ENCODE peak calls at places on chromosomes 4 and X, in ten cellular contexts. G is coronary artery; Y is CD4-positive, alpha-beta T cell; O is thyroid gland; X is IMR-90; R is psoas muscle; U is stomach; Z is CD8-positive, alpha-beta memory T cell; A is RWPE1; P is cardiac muscle cell. B is an unnamed sample.

GRCh38 chr4:171851295-171851694 is 38.1 kb downstream of the GALNTL6 start:
- DNase-seq in G (no peak), Y (no peak), O (no peak), X (no peak), R (no peak), U (no peak), Z (no peak), A (no peak), P (no peak), B (no peak)

GRCh38 chrX:12898073-12898472 is 8.3 kb upstream of the TLR8 start:
- DNase-seq in G (no peak), Y (no peak), O (no peak), X (no peak), R (no peak), U (no peak), Z (no peak), A (no peak), P (no peak), B (no peak)

GRCh38 chrX:2572740-2573139 is 72.0 kb upstream of the DHRSX start:
- DNase-seq in G (no peak), Y (no peak), O (no peak), X (no peak), R (no peak), U (no peak), Z (no peak), A (peak), P (no peak), B (no peak)

GRCh38 chr4:177255359-177255758 is 54.3 kb upstream of the NEIL3 start:
- DNase-seq in G (no peak), Y (no peak), O (no peak), X (no peak), R (no peak), U (no peak), Z (no peak), A (no peak), P (no peak), B (no peak)

GRCh38 chr4:114780205-114780604 is 181.6 kb downstream of the UGT8 start:
- DNase-seq in G (no peak), Y (no peak), O (no peak), X (peak), R (no peak), U (no peak), Z (no peak), A (peak), P (peak), B (no peak)

GRCh38 chrX:12567857-12568256 is 223.4 kb upstream of the PRPS2 start:
- DNase-seq in G (no peak), Y (no peak), O (no peak), X (peak), R (no peak), U (no peak), Z (no peak), A (no peak), P (peak), B (no peak)

GRCh38 chrX:135435933-135436332 is 14.2 kb downstream of the SMIM10L2A start:
- DNase-seq in G (no peak), Y (no peak), O (no peak), X (no peak), R (no peak), U (no peak), Z (no peak), A (no peak), P (no peak), B (no peak)

GRCh38 chr4:5943561-5943960 is 50.7 kb upstream of the CRMP1 start:
- DNase-seq in G (no peak), Y (no peak), O (no peak), X (no peak), R (no peak), U (no peak), Z (no peak), A (no peak), P (no peak), B (no peak)

GRCh38 chrX:133849676-133850075 is 135.7 kb downstream of the GPC3 start:
- DNase-seq in G (no peak), Y (no peak), O (no peak), X (no peak), R (no peak), U (no peak), Z (no peak), A (no peak), P (no peak), B (no peak)

GRCh38 chr4:146194212-146194611 is 18.7 kb downstream of the LSM6 start:
- DNase-seq in G (no peak), Y (no peak), O (no peak), X (no peak), R (no peak), U (no peak), Z (no peak), A (no peak), P (no peak), B (no peak)

GRCh38 chrX:2514131-2514530 is 13.4 kb upstream of the DHRSX start:
- DNase-seq in G (peak), Y (no peak), O (no peak), X (no peak), R (no peak), U (no peak), Z (no peak), A (no peak), P (no peak), B (no peak)

GRCh38 chr4:158347596-158347995 is 137.3 kb downstream of the TMEM144 start:
- DNase-seq in G (no peak), Y (no peak), O (no peak), X (no peak), R (no peak), U (no peak), Z (no peak), A (no peak), P (no peak), B (peak)

GRCh38 chrX:71908387-71908786 is 2.3 kb upstream of the NHSL2 start:
- DNase-seq in G (no peak), Y (no peak), O (no peak), X (no peak), R (no peak), U (no peak), Z (no peak), A (no peak), P (no peak), B (no peak)

GRCh38 chr4:3387943-3388348 is 53.8 kb upstream of the HGFAC start:
- DNase-seq in G (no peak), Y (no peak), O (peak), X (peak), R (peak), U (peak), Z (no peak), A (peak), P (peak), B (peak)

GRCh38 chr4:184755278-184755677 is 21.4 kb upstream of the CENPU start:
- DNase-seq in G (no peak), Y (no peak), O (no peak), X (peak), R (peak), U (no peak), Z (no peak), A (peak), P (peak), B (no peak)

GRCh38 chr4:13701937-13702446 is 74.5 kb upstream of the BOD1L1 start:
- DNase-seq in G (no peak), Y (no peak), O (no peak), X (peak), R (no peak), U (no peak), Z (no peak), A (peak), P (peak), B (no peak)

GRCh38 chr4:83828601-83829000 is 292.7 kb downstream of the GPAT3 start:
- DNase-seq in G (no peak), Y (no peak), O (no peak), X (peak), R (no peak), U (no peak), Z (no peak), A (no peak), P (no peak), B (no peak)
- H3K27ac ChIP-seq in G (no peak), Y (no peak), O (no peak), X (no peak), R (no peak), U (no peak), Z (no peak), A (no peak), P (no peak), B (no peak)

DNA sequence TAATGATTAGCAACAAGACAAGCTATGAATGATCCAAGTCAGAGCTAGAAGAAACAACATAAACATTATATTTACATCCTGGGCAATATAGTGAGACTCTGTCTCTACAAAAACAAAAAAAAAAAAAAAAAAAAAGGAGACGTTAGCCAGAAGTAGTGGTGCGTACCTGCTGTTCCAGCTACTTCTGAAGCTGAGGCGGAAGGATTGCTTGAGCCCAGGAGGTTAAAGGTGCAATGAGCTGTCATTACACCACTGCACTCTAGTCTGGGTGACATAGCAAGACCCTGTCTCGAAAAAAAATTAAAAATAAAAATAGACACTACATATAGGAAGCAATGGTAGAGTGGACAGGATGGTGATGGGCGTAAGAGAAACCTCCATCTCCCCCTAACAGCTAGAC is 144.6 kb upstream of the VCX3A start:
- DNase-seq in G (no peak), Y (no peak), O (no peak), X (no peak), R (no peak), U (no peak), Z (no peak), A (no peak), P (no peak), B (no peak)
- H3K27ac ChIP-seq in G (no peak), Y (no peak), O (no peak), X (no peak), R (no peak), U (no peak), Z (no peak), A (no peak), P (no peak), B (no peak)

DNA sequence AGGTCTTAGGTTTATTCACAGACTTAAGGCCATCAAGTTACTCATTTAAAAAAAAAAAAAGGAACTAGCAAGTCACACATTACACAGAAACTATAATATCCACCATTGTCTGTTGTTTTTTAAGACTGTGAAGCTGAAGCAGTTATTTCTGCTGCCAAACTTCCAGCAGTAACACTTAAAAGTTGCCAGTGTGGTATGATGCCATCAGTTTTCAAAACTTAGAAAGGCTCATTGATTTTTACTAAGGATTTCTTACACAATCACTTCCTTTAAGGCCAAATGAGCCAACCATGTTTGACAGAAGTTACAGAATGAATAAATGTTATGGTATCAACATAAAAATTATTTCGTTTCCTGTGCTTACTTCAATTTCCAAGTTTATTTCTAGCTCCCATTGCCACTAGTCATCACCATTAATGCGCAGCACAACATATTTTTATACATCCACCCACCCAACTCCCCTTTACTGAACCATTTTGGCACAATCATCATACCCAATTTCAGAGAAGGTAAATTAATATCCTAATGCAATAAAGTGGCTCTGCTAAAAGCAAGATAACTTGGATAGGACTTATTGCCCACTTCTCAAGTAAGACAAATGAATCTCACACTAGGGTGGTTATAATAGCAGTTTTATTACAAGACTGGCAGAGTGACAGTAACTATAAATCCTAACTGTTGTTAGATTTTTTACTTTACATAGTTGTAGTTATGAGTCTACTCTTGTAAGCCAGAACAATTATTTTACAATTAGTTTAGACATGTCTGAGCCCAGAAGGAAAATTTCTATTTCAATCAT is 13.1 kb downstream of the PDGFC start:
- DNase-seq in G (no peak), Y (no peak), O (no peak), X (no peak), R (no peak), U (no peak), Z (no peak), A (no peak), P (peak), B (no peak)
- H3K27ac ChIP-seq in G (no peak), Y (no peak), O (no peak), X (no peak), R (no peak), U (no peak), Z (no peak), A (no peak), P (no peak), B (peak)

GRCh38 chr4:38367642-38368189 is 296.3 kb upstream of the KLF3 start:
- DNase-seq in G (no peak), Y (no peak), O (no peak), X (no peak), R (no peak), U (no peak), Z (no peak), A (no peak), P (no peak), B (no peak)

GRCh38 chr4:38368612-38369011 is 295.4 kb upstream of the KLF3 start:
- DNase-seq in G (no peak), Y (no peak), O (no peak), X (peak), R (no peak), U (no peak), Z (no peak), A (peak), P (peak), B (no peak)

GRCh38 chr4:38366997-38367396 is 297.0 kb upstream of the KLF3 start:
- DNase-seq in G (no peak), Y (no peak), O (no peak), X (no peak), R (no peak), U (no peak), Z (no peak), A (no peak), P (no peak), B (no peak)

GRCh38 chr4:38366451-38366850 is 297.5 kb upstream of the KLF3 start:
- DNase-seq in G (peak), Y (no peak), O (peak), X (no peak), R (no peak), U (no peak), Z (no peak), A (no peak), P (peak), B (no peak)

GRCh38 chr4:38371391-38371851 is 292.6 kb upstream of the KLF3 start:
- DNase-seq in G (no peak), Y (no peak), O (no peak), X (peak), R (no peak), U (no peak), Z (no peak), A (no peak), P (peak), B (no peak)
- H3K27ac ChIP-seq in G (no peak), Y (no peak), O (no peak), X (no peak), R (no peak), U (peak), Z (no peak), A (peak), P (no peak), B (no peak)

GRCh38 chr4:149891381-149891780 is 75.7 kb upstream of the IQCM start:
- DNase-seq in G (no peak), Y (no peak), O (no peak), X (no peak), R (no peak), U (no peak), Z (no peak), A (no peak), P (no peak), B (no peak)
- H3K27ac ChIP-seq in G (no peak), Y (no peak), O (no peak), X (no peak), R (no peak), U (no peak), Z (no peak), A (no peak), P (no peak), B (no peak)